ENCODE peak calls at places on chromosomes 6 and 20, in eight cellular contexts. C, I, K, H, R, Q, G and M are unnamed samples.

GRCh38 chr6:30075094-30075986 is at the start of gene RNF39:
- DNase-seq in H (peak; percentile 45), R (no peak), K (no peak), C (no peak), I (no peak), G (no peak), Q (no peak), M (no peak)

GRCh38 chr6:55445648-55446204 is 118.5 kb downstream of the GFRAL start:
- DNase-seq in K (no peak), Q (no peak), C (no peak), H (no peak), G (no peak), I (peak; percentile 56), R (no peak), M (no peak)

GRCh38 chr6:119832411-119832810 is 482.9 kb upstream of the MAN1A1 start:
- DNase-seq in R (no peak), I (no peak), G (no peak), K (no peak), Q (no peak), C (no peak), H (no peak), M (no peak)

GRCh38 chr6:124854338-124854922 is 107.8 kb upstream of the RNF217 start:
- DNase-seq in Q (no peak), H (no peak), R (no peak), G (no peak), C (no peak), K (no peak), I (peak; percentile 38), M (no peak)

GRCh38 chr20:44196278-44196677 is 9.3 kb upstream of the JPH2 start:
- DNase-seq in G (no peak), C (no peak), Q (no peak), I (peak; percentile 27), H (no peak), R (no peak), K (no peak), M (no peak)

GRCh38 chr20:42595625-42596024 is 594.1 kb downstream of the PTPRT start:
- DNase-seq in C (no peak), K (no peak), I (no peak), R (no peak), H (no peak), G (no peak), Q (no peak), M (no peak)

GRCh38 chr6:20126102-20126752 is 86.0 kb downstream of the MBOAT1 start:
- DNase-seq in C (no peak), R (no peak), Q (no peak), K (no peak), G (no peak), I (no peak), H (no peak), M (no peak)

GRCh38 chr6:136767583-136768307 is 24.5 kb downstream of the MAP3K5 start:
- DNase-seq in I (no peak), R (no peak), K (no peak), G (no peak), Q (no peak), H (no peak), C (no peak), M (no peak)

GRCh38 chr20:24627926-24628325 is 158.5 kb downstream of the SYNDIG1 start:
- DNase-seq in Q (peak; percentile 31), K (no peak), I (peak; percentile 84), R (no peak), C (no peak), G (no peak), H (no peak), M (no peak)

GRCh38 chr6:149978610-149979009 is 14.9 kb downstream of the ULBP1 start:
- DNase-seq in H (no peak), R (no peak), G (no peak), C (no peak), K (no peak), I (no peak), Q (no peak), M (no peak)

GRCh38 chr6:36840471-36841461 is 1.5 kb upstream of the CPNE5 start:
- DNase-seq in H (peak; percentile 48), I (no peak), R (peak; percentile 25), C (no peak), Q (peak; percentile 73), K (peak; percentile 42), G (peak; percentile 70), M (no peak)

GRCh38 chr6:125577263-125577662 is 172.2 kb upstream of the HEY2 start:
- DNase-seq in R (no peak), H (no peak), Q (no peak), K (no peak), G (no peak), C (no peak), I (no peak), M (no peak)

GRCh38 chr20:22418738-22419137 is 165.6 kb downstream of the FOXA2 start:
- DNase-seq in H (no peak), K (no peak), C (no peak), Q (no peak), R (no peak), G (no peak), I (no peak), M (no peak)

GRCh38 chr6:163661271-163661671 is 246.8 kb downstream of the QKI start:
- DNase-seq in R (no peak), K (no peak), H (no peak), G (no peak), Q (no peak), C (no peak), I (peak; percentile 12), M (peak; percentile 6)

GRCh38 chr6:108904731-108905130 is 56.5 kb downstream of the ARMC2 start:
- DNase-seq in H (no peak), Q (no peak), I (no peak), C (no peak), G (no peak), K (no peak), R (no peak), M (no peak)

GRCh38 chr20:52965819-52966218 is 6.3 kb upstream of the TSHZ2 start:
- DNase-seq in C (no peak), G (no peak), H (no peak), K (no peak), Q (no peak), I (no peak), R (no peak), M (no peak)
- H3K27ac ChIP-seq in C (no peak overlapping the region), G (no peak overlapping the region), H (no peak overlapping the region), K (no peak overlapping the region), Q (no peak overlapping the region), I (no peak overlapping the region), R (no peak overlapping the region), M (no peak overlapping the region)

GRCh38 chr6:113999284-113999683 is 28.3 kb upstream of the HDAC2 start:
- DNase-seq in C (no peak), K (no peak), G (no peak), H (no peak), I (no peak), R (no peak), Q (no peak), M (no peak)

GRCh38 chr6:113997106-113997505 is 26.2 kb upstream of the HDAC2 start:
- DNase-seq in Q (no peak), G (no peak), K (no peak), C (no peak), R (no peak), I (no peak), H (no peak), M (no peak)

GRCh38 chr6:113998811-113999210 is 27.9 kb upstream of the HDAC2 start:
- DNase-seq in H (no peak), G (no peak), C (no peak), K (no peak), R (no peak), I (no peak), Q (no peak), M (no peak)

GRCh38 chr6:113994934-113995342 is 24.0 kb upstream of the HDAC2 start:
- DNase-seq in G (no peak), Q (no peak), C (no peak), K (no peak), I (peak; percentile 88), H (no peak), R (peak; percentile 57), M (peak; percentile 35)

GRCh38 chr6:113995632-113996031 is 24.7 kb upstream of the HDAC2 start:
- DNase-seq in G (peak; percentile 79), K (no peak), Q (peak; percentile 82), I (peak; percentile 55), H (peak; percentile 21), C (no peak), R (no peak), M (no peak)
- H3K4me3 ChIP-seq in G (no peak overlapping the region), K (no peak overlapping the region), Q (peak overlapping the region; percentile 10), I (no peak overlapping the region), H (no peak overlapping the region), C (no peak overlapping the region), R (no peak overlapping the region), M (no peak overlapping the region)

GRCh38 chr6:165760126-165760802 is 97.2 kb upstream of the PDE10A start:
- DNase-seq in C (no peak), G (no peak), K (no peak), H (no peak), Q (no peak), R (no peak), I (no peak), M (no peak)

GRCh38 chr6:165758441-165758840 is 95.4 kb upstream of the PDE10A start:
- DNase-seq in I (no peak), C (no peak), R (no peak), H (no peak), Q (no peak), K (no peak), G (no peak), M (no peak)

GRCh38 chr6:165762125-165762524 is 99.1 kb upstream of the PDE10A start:
- DNase-seq in I (no peak), G (no peak), C (no peak), R (no peak), K (no peak), H (no peak), Q (no peak), M (no peak)

GRCh38 chr6:165762876-165763275 is 99.8 kb upstream of the PDE10A start:
- DNase-seq in K (no peak), C (no peak), Q (no peak), H (no peak), I (no peak), R (no peak), G (no peak), M (no peak)

DNA sequence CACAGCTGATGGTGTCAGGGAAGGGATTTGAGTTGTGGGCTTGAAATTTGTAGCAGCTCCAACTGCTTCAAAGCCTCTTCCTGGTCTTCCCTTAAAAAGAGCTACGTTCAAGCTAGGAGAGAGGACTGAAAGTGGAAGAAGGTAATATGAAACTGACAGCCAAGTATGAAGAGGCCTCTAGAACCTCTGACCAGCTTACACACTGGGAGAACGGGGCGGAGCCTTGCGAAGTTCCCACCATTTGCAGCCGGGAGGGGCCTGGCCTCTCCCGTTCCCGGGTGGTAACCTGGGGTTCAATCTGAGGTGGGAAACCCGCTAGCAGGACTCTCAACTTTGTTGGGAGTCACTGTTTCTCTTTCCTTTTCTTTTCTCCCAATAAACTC is 97.8 kb upstream of the PDE10A start:
- DNase-seq in I (no peak), H (no peak), K (no peak), C (no peak), R (no peak), G (no peak), Q (no peak), M (no peak)
- H3K27ac ChIP-seq in I (no peak overlapping the region), H (no peak overlapping the region), K (no peak overlapping the region), C (no peak overlapping the region), R (no peak overlapping the region), G (no peak overlapping the region), Q (no peak overlapping the region), M (no peak overlapping the region)

DNA sequence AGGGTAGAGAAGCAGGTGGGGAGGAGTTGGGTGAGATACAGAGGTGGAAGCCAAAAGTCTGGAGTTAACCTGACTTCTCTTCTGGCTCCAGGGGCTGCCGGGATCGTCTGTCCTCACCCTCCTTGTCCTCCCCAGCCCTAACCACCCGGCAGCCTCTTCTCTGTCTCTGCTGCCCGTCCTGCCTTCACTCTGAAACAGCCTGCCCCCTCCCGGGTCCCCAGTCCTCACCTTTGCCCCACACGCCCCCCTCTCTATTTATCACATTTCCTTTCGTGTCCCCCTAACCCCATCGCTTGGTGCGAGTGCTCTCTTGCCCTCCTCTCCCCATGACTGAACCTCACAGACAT is 5.7 kb downstream of the RING1 start:
- DNase-seq in R (no peak), I (no peak), K (no peak), Q (no peak), H (no peak), G (no peak), C (no peak), M (no peak)
- H3K4me3 ChIP-seq in R (no peak overlapping the region), I (peak overlapping the region; percentile 53), K (peak overlapping the region; percentile 41), Q (peak overlapping the region; percentile 72), H (peak overlapping the region; percentile 36), G (peak overlapping the region; percentile 58), C (peak overlapping the region; percentile 44), M (no peak overlapping the region)